ENCODE peak calls at places on chromosomes 2 and 18, in six cellular contexts. F is cardiac fibroblast, T is T-cell, G is MCF 10A, X is substantia nigra, N is fibroblast of the conjunctiva. Q is an unnamed sample.

GRCh38 chr2:73237168-73237567 is 3.1 kb downstream of the CCT7 start:
- DNase-seq in F (no peak), T (no peak), N (no peak), X (no peak), G (no peak), Q (no peak)

GRCh38 chr18:13381907-13382682 is 163.5 kb downstream of the LDLRAD4 start:
- DNase-seq in N (peak), G (no peak), X (no peak), T (peak), F (peak), Q (peak)

GRCh38 chr2:135424849-135425248 is 106.2 kb downstream of the ZRANB3 start:
- DNase-seq in X (no peak), T (no peak), N (no peak), F (no peak), G (no peak), Q (no peak)

GRCh38 chr2:130798472-130799221 is 38.1 kb upstream of the ARHGEF4 start:
- DNase-seq in F (peak), G (peak), X (no peak), T (no peak), N (no peak), Q (peak)

GRCh38 chr2:23563673-23564617 is 179.0 kb downstream of the KLHL29 start:
- DNase-seq in X (peak), N (peak), G (peak), T (no peak), F (peak), Q (no peak)

GRCh38 chr2:64165696-64166095 is 21.5 kb upstream of the PELI1 start:
- DNase-seq in G (no peak), X (no peak), F (peak), N (no peak), T (no peak), Q (peak)

GRCh38 chr2:60559880-60560279 is 6.4 kb upstream of the BCL11A start:
- DNase-seq in X (no peak), G (no peak), F (no peak), N (no peak), T (no peak), Q (no peak)

GRCh38 chr2:144516417-144516980 is 3.4 kb downstream of the ZEB2 start:
- DNase-seq in G (no peak), T (no peak), X (no peak), F (no peak), N (no peak), Q (no peak)

GRCh38 chr18:48932822-48933510 is 17.8 kb downstream of the SMAD7 start:
- DNase-seq in F (no peak), X (no peak), T (no peak), N (no peak), G (no peak), Q (peak)

GRCh38 chr2:3266727-3267548 is 110.7 kb downstream of the EIPR1 start:
- DNase-seq in F (no peak), X (no peak), T (no peak), G (no peak), N (no peak), Q (no peak)

GRCh38 chr2:206277503-206277902 is 3.0 kb downstream of the ZDBF2 start:
- DNase-seq in T (no peak), F (no peak), X (no peak), G (no peak), N (no peak), Q (no peak)

GRCh38 chr2:188042412-188042811 is 249.3 kb upstream of the GULP1 start:
- DNase-seq in N (peak), G (peak), F (peak), X (no peak), T (no peak), Q (peak)